ENCODE peak calls at places on chromosomes 5 and 9, in ten cellular contexts. Z, O, B, H, F, R, S, E, K and T are unnamed samples.

GRCh38 chr5:136235316-136235715 is 42.4 kb upstream of the SMIM32 start:
- DNase-seq in E (no peak), H (no peak), F (no peak), B (no peak), Z (no peak), O (no peak), S (no peak), R (no peak), K (no peak), T (no peak)

GRCh38 chr5:86894006-86894560 is 276.3 kb downstream of the COX7C start:
- DNase-seq in F (no peak), E (no peak), K (no peak), Z (no peak), H (no peak), O (peak), R (no peak), B (no peak), S (no peak), T (no peak)

GRCh38 chr9:121768416-121769015 is 117.1 kb downstream of the DAB2IP start:
- DNase-seq in H (no peak), R (no peak), F (no peak), S (no peak), E (no peak), B (no peak), Z (no peak), K (no peak), O (no peak), T (no peak)

GRCh38 chr9:136488247-136489214 is 5.7 kb upstream of the SEC16A start:
- DNase-seq in S (peak), Z (peak), R (peak), O (peak), F (peak), B (peak), H (peak), K (peak), E (no peak), T (peak)

GRCh38 chr5:59385700-59386099 is 507.8 kb downstream of the PDE4D start:
- DNase-seq in K (no peak), F (no peak), Z (no peak), H (no peak), S (no peak), R (no peak), O (no peak), E (no peak), B (no peak), T (no peak)

GRCh38 chr5:67971223-67971830 is 244.2 kb upstream of the PIK3R1 start:
- DNase-seq in K (no peak), B (no peak), F (no peak), Z (no peak), R (no peak), O (peak), E (no peak), H (no peak), S (no peak), T (no peak)

GRCh38 chr5:64654184-64654938 is 35.9 kb upstream of the SHISAL2B start:
- DNase-seq in E (no peak), O (no peak), H (peak), K (no peak), Z (no peak), B (no peak), R (no peak), S (no peak), F (peak), T (no peak)

GRCh38 chr9:130820135-130820738 is 14.8 kb upstream of the ABL1 start:
- DNase-seq in S (no peak), O (no peak), F (no peak), R (no peak), B (no peak), H (no peak), E (no peak), Z (no peak), K (no peak), T (no peak)

GRCh38 chr5:175788155-175788787 is 83.1 kb upstream of the CPLX2 start:
- DNase-seq in K (no peak), E (no peak), S (no peak), F (no peak), B (no peak), Z (no peak), O (no peak), R (no peak), H (no peak), T (no peak)

GRCh38 chr9:29830815-29831214 is 2257.5 kb upstream of the C9orf72 start:
- DNase-seq in O (no peak), E (peak), S (peak), B (no peak), R (no peak), K (no peak), Z (no peak), H (peak), F (no peak), T (peak)

GRCh38 chr5:125559296-125559695 is 812.9 kb upstream of the ZNF608 start:
- DNase-seq in Z (no peak), R (no peak), F (no peak), S (no peak), H (no peak), O (peak), E (no peak), B (no peak), K (no peak), T (no peak)

GRCh38 chr5:168843277-168843997 is 264.3 kb upstream of the PANK3 start:
- DNase-seq in S (no peak), K (no peak), F (no peak), E (no peak), O (no peak), H (no peak), Z (no peak), B (no peak), R (no peak), T (no peak)

GRCh38 chr5:141615991-141616715 is 2.6 kb downstream of the DIAPH1 start:
- DNase-seq in B (no peak), K (no peak), Z (no peak), H (no peak), S (no peak), R (no peak), O (no peak), F (no peak), E (no peak), T (no peak)

GRCh38 chr5:96538831-96539250 is 105.8 kb upstream of the PCSK1 start:
- DNase-seq in Z (no peak), O (peak), E (no peak), H (peak), K (no peak), B (no peak), R (no peak), S (no peak), F (no peak), T (no peak)

GRCh38 chr9:87894998-87895625 is 12.4 kb downstream of the SPATA31E1 start:
- DNase-seq in R (no peak), E (no peak), H (no peak), F (no peak), O (peak), B (no peak), K (no peak), S (no peak), Z (no peak), T (no peak)

GRCh38 chr9:87422999-87423398 is 74.7 kb upstream of the DAPK1 start:
- DNase-seq in S (no peak), Z (no peak), R (no peak), H (peak), K (no peak), E (no peak), O (no peak), F (no peak), B (no peak), T (no peak)

GRCh38 chr5:76714771-76715483 is 999 bp upstream of the F2R start:
- DNase-seq in Z (peak), K (no peak), O (no peak), R (peak), S (peak), E (no peak), B (no peak), H (peak), F (no peak), T (no peak)

GRCh38 chr5:149420509-149421371 is 41.6 kb upstream of the IL17B start:
- DNase-seq in E (no peak), Z (no peak), R (no peak), O (peak), K (no peak), S (no peak), B (no peak), F (no peak), H (no peak), T (no peak)

GRCh38 chr5:16245249-16245648 is 65.7 kb upstream of the MARCHF11 start:
- DNase-seq in R (no peak), F (no peak), H (no peak), B (no peak), E (no peak), S (no peak), O (no peak), Z (no peak), K (no peak), T (no peak)

GRCh38 chr9:94649100-94649855 is 10.0 kb upstream of the FBP1 start:
- DNase-seq in F (no peak), Z (no peak), H (no peak), O (peak), K (no peak), E (no peak), R (no peak), S (no peak), B (no peak), T (no peak)

GRCh38 chr5:83084336-83084735 is 7.0 kb downstream of the XRCC4 start:
- DNase-seq in H (no peak), Z (no peak), R (no peak), S (no peak), O (no peak), E (no peak), K (no peak), F (no peak), B (no peak), T (no peak)

GRCh38 chr5:170436335-170436734 is 47.2 kb upstream of the KCNMB1 start:
- DNase-seq in B (no peak), E (no peak), F (no peak), O (no peak), Z (no peak), K (no peak), R (no peak), H (peak), S (no peak), T (no peak)

GRCh38 chr9:97109194-97109811 is 70.4 kb upstream of the CTSV start:
- DNase-seq in H (peak), E (no peak), K (no peak), O (peak), R (no peak), B (no peak), Z (peak), F (peak), S (peak), T (no peak)

GRCh38 chr5:141778211-141778610 is 96.2 kb upstream of the ARAP3 start:
- DNase-seq in Z (no peak), F (no peak), E (no peak), K (peak), B (no peak), R (no peak), O (peak), S (no peak), H (no peak), T (no peak)

GRCh38 chr5:77418601-77419591 is 73.2 kb downstream of the WDR41 start:
- DNase-seq in E (no peak), H (no peak), S (no peak), R (no peak), B (no peak), O (peak), F (no peak), Z (no peak), K (no peak), T (no peak)

GRCh38 chr9:17742065-17742464 is 163.2 kb downstream of the SH3GL2 start:
- DNase-seq in R (no peak), B (no peak), K (no peak), F (no peak), O (peak), S (no peak), H (peak), E (no peak), Z (no peak), T (no peak)

GRCh38 chr9:21591221-21592062 is 109.3 kb upstream of the IFNE start:
- DNase-seq in B (no peak), H (no peak), E (no peak), R (peak), O (peak), K (peak), S (no peak), F (no peak), Z (no peak), T (no peak)

GRCh38 chr5:6202615-6203365 is 175.6 kb downstream of the MED10 start:
- DNase-seq in K (no peak), F (peak), O (no peak), S (no peak), Z (peak), R (no peak), E (no peak), B (no peak), H (peak), T (peak)

GRCh38 chr9:1771094-1771493 is 244.1 kb upstream of the SMARCA2 start:
- DNase-seq in B (no peak), E (no peak), S (no peak), Z (no peak), R (no peak), K (no peak), O (no peak), H (no peak), F (no peak), T (no peak)

GRCh38 chr9:21047315-21047714 is 15.9 kb upstream of the HACD4 start:
- DNase-seq in H (no peak), B (no peak), Z (no peak), O (no peak), R (no peak), K (no peak), E (no peak), F (no peak), S (no peak), T (no peak)

GRCh38 chr5:110769282-110769681 is 30.5 kb downstream of the SLC25A46 start:
- DNase-seq in Z (no peak), O (peak), K (no peak), F (no peak), R (no peak), H (peak), S (no peak), B (no peak), E (no peak), T (no peak)

GRCh38 chr5:38931731-38932130 is 85.9 kb downstream of the OSMR start:
- DNase-seq in Z (no peak), S (no peak), E (no peak), H (no peak), B (no peak), F (no peak), O (no peak), K (no peak), R (no peak), T (no peak)

GRCh38 chr9:26264709-26265601 is 586.7 kb upstream of the TUSC1 start:
- DNase-seq in Z (no peak), R (no peak), E (no peak), F (no peak), K (no peak), O (peak), S (no peak), H (no peak), B (no peak), T (no peak)

GRCh38 chr9:105401651-105402050 is 46.2 kb upstream of the FSD1L start:
- DNase-seq in K (no peak), Z (no peak), R (no peak), E (no peak), O (peak), F (no peak), S (no peak), H (peak), B (no peak), T (no peak)

GRCh38 chr5:107743357-107744000 is 72.7 kb upstream of the EFNA5 start:
- DNase-seq in Z (no peak), O (peak), H (peak), B (no peak), S (no peak), K (no peak), F (no peak), R (no peak), E (no peak), T (no peak)

GRCh38 chr9:16368425-16369087 is 501.9 kb downstream of the BNC2 start:
- DNase-seq in B (no peak), Z (no peak), S (no peak), F (peak), E (no peak), O (peak), K (no peak), R (no peak), H (peak), T (no peak)

GRCh38 chr5:148957591-148958202 is 105.2 kb downstream of the SH3TC2 start:
- DNase-seq in R (peak), S (peak), K (no peak), O (peak), E (peak), F (peak), H (peak), Z (peak), B (no peak), T (peak)

GRCh38 chr5:84623034-84623433 is 238.4 kb upstream of the EDIL3 start:
- DNase-seq in O (no peak), R (no peak), E (no peak), S (no peak), H (no peak), F (no peak), Z (no peak), K (no peak), B (no peak), T (no peak)

GRCh38 chr9:123033864-123034598 is 564 bp downstream of the GPR21 start:
- DNase-seq in F (no peak), B (no peak), K (no peak), S (no peak), H (no peak), O (no peak), E (no peak), R (no peak), Z (peak), T (no peak)